ENCODE peak calls at places on chromosomes 7 and 10, in nine cellular contexts. One of them, this sample, is unnamed.

GRCh38 chr7:148803094-148803493 is 81.0 kb downstream of the EZH2 start:
- DNase-seq in iPS DF 6.9: no peak
- DNase-seq in IMR-90: no peak
- DNase-seq in colonic mucosa: no peak
- DNase-seq in mesendoderm: no peak
- DNase-seq in lower lobe of right lung: no peak
- DNase-seq in tibial nerve: no peak
- DNase-seq in SJCRH30: no peak
- DNase-seq in endodermal cell: no peak
- DNase-seq in this sample: no peak

GRCh38 chr10:132455986-132456847 is 59.2 kb downstream of the PWWP2B start:
- DNase-seq in iPS DF 6.9: no peak
- DNase-seq in IMR-90: no peak
- DNase-seq in colonic mucosa: no peak
- DNase-seq in mesendoderm: no peak
- DNase-seq in lower lobe of right lung: peak; percentile 44
- DNase-seq in tibial nerve: no peak
- DNase-seq in SJCRH30: no peak
- DNase-seq in endodermal cell: no peak
- DNase-seq in this sample: no peak

GRCh38 chr10:1253476-1254353 is 197.5 kb downstream of the WDR37 start:
- DNase-seq in iPS DF 6.9: no peak
- DNase-seq in IMR-90: no peak
- DNase-seq in colonic mucosa: no peak
- DNase-seq in mesendoderm: no peak
- DNase-seq in lower lobe of right lung: no peak
- DNase-seq in tibial nerve: no peak
- DNase-seq in SJCRH30: no peak
- DNase-seq in endodermal cell: peak; percentile 26
- DNase-seq in this sample: no peak

GRCh38 chr7:74269757-74270277 is 15.6 kb upstream of the RFC2 start:
- DNase-seq in iPS DF 6.9: peak; percentile 82
- DNase-seq in IMR-90: peak; percentile 74
- DNase-seq in colonic mucosa: peak; percentile 85
- DNase-seq in mesendoderm: peak; percentile 95
- DNase-seq in lower lobe of right lung: peak; percentile 58
- DNase-seq in tibial nerve: peak; percentile 28
- DNase-seq in SJCRH30: peak; percentile 95
- DNase-seq in endodermal cell: peak; percentile 95
- DNase-seq in this sample: peak; percentile 62

GRCh38 chr7:124072603-124073324 is 39.9 kb upstream of the TMEM229A start:
- DNase-seq in iPS DF 6.9: no peak
- DNase-seq in IMR-90: peak; percentile 90
- DNase-seq in colonic mucosa: no peak
- DNase-seq in mesendoderm: no peak
- DNase-seq in lower lobe of right lung: no peak
- DNase-seq in tibial nerve: no peak
- DNase-seq in SJCRH30: peak; percentile 88
- DNase-seq in endodermal cell: no peak
- DNase-seq in this sample: peak; percentile 43

GRCh38 chr10:110502851-110503301 is 5.2 kb downstream of the DUSP5 start:
- DNase-seq in iPS DF 6.9: no peak
- DNase-seq in IMR-90: peak; percentile 80
- DNase-seq in colonic mucosa: peak; percentile 60
- DNase-seq in mesendoderm: no peak
- DNase-seq in lower lobe of right lung: no peak
- DNase-seq in tibial nerve: peak; percentile 42
- DNase-seq in SJCRH30: no peak
- DNase-seq in endodermal cell: no peak
- DNase-seq in this sample: peak; percentile 38

GRCh38 chr7:100435401-100436304 is 644 bp downstream of the PPP1R35 start:
- DNase-seq in iPS DF 6.9: no peak
- DNase-seq in IMR-90: no peak
- DNase-seq in colonic mucosa: peak; percentile 54
- DNase-seq in mesendoderm: peak; percentile 54
- DNase-seq in lower lobe of right lung: peak; percentile 69
- DNase-seq in tibial nerve: no peak
- DNase-seq in SJCRH30: peak; percentile 50
- DNase-seq in endodermal cell: peak; percentile 77
- DNase-seq in this sample: no peak

GRCh38 chr10:102384606-102385429 is 10.7 kb upstream of the NFKB2 start:
- DNase-seq in iPS DF 6.9: no peak
- DNase-seq in IMR-90: peak; percentile 40
- DNase-seq in colonic mucosa: no peak
- DNase-seq in mesendoderm: no peak
- DNase-seq in lower lobe of right lung: no peak
- DNase-seq in tibial nerve: peak; percentile 33
- DNase-seq in SJCRH30: no peak
- DNase-seq in endodermal cell: no peak
- DNase-seq in this sample: no peak

GRCh38 chr7:126529254-126529653 is 723.5 kb downstream of the GRM8 start:
- DNase-seq in iPS DF 6.9: no peak
- DNase-seq in IMR-90: no peak
- DNase-seq in colonic mucosa: no peak
- DNase-seq in mesendoderm: no peak
- DNase-seq in lower lobe of right lung: no peak
- DNase-seq in tibial nerve: no peak
- DNase-seq in SJCRH30: no peak
- DNase-seq in endodermal cell: no peak
- DNase-seq in this sample: no peak

GRCh38 chr7:118079369-118079768 is 104.6 kb upstream of the LSM8 start:
- DNase-seq in iPS DF 6.9: no peak
- DNase-seq in IMR-90: peak; percentile 8
- DNase-seq in colonic mucosa: no peak
- DNase-seq in mesendoderm: no peak
- DNase-seq in lower lobe of right lung: no peak
- DNase-seq in tibial nerve: no peak
- DNase-seq in SJCRH30: no peak
- DNase-seq in endodermal cell: no peak
- DNase-seq in this sample: no peak

GRCh38 chr10:80194373-80195045 is 10.8 kb downstream of the ANXA11 start:
- DNase-seq in iPS DF 6.9: no peak
- DNase-seq in IMR-90: no peak
- DNase-seq in colonic mucosa: no peak
- DNase-seq in mesendoderm: peak; percentile 29
- DNase-seq in lower lobe of right lung: no peak
- DNase-seq in tibial nerve: no peak
- DNase-seq in SJCRH30: peak; percentile 69
- DNase-seq in endodermal cell: no peak
- DNase-seq in this sample: no peak

GRCh38 chr10:110413049-110413783 is 84.5 kb upstream of the DUSP5 start:
- DNase-seq in iPS DF 6.9: no peak
- DNase-seq in IMR-90: no peak
- DNase-seq in colonic mucosa: no peak
- DNase-seq in mesendoderm: no peak
- DNase-seq in lower lobe of right lung: no peak
- DNase-seq in tibial nerve: no peak
- DNase-seq in SJCRH30: no peak
- DNase-seq in endodermal cell: no peak
- DNase-seq in this sample: no peak

GRCh38 chr10:63522129-63522687 is 1.0 kb downstream of the REEP3 start:
- DNase-seq in iPS DF 6.9: no peak
- DNase-seq in IMR-90: peak; percentile 47
- DNase-seq in colonic mucosa: no peak
- DNase-seq in mesendoderm: no peak
- DNase-seq in lower lobe of right lung: no peak
- DNase-seq in tibial nerve: no peak
- DNase-seq in SJCRH30: no peak
- DNase-seq in endodermal cell: no peak
- DNase-seq in this sample: no peak

GRCh38 chr10:88565072-88565471 is 18.0 kb downstream of the RNLS start:
- DNase-seq in iPS DF 6.9: no peak
- DNase-seq in IMR-90: peak; percentile 61
- DNase-seq in colonic mucosa: no peak
- DNase-seq in mesendoderm: peak; percentile 13
- DNase-seq in lower lobe of right lung: no peak
- DNase-seq in tibial nerve: no peak
- DNase-seq in SJCRH30: peak; percentile 46
- DNase-seq in endodermal cell: no peak
- DNase-seq in this sample: no peak

GRCh38 chr10:34187201-34187600 is 627.9 kb downstream of the PARD3 start:
- DNase-seq in iPS DF 6.9: no peak
- DNase-seq in IMR-90: peak; percentile 13
- DNase-seq in colonic mucosa: no peak
- DNase-seq in mesendoderm: no peak
- DNase-seq in lower lobe of right lung: no peak
- DNase-seq in tibial nerve: no peak
- DNase-seq in SJCRH30: peak; percentile 66
- DNase-seq in endodermal cell: no peak
- DNase-seq in this sample: peak; percentile 86

GRCh38 chr10:34184901-34185386 is 630.2 kb downstream of the PARD3 start:
- DNase-seq in iPS DF 6.9: no peak
- DNase-seq in IMR-90: no peak
- DNase-seq in colonic mucosa: no peak
- DNase-seq in mesendoderm: no peak
- DNase-seq in lower lobe of right lung: no peak
- DNase-seq in tibial nerve: no peak
- DNase-seq in SJCRH30: no peak
- DNase-seq in endodermal cell: no peak
- DNase-seq in this sample: no peak

GRCh38 chr10:34188221-34188620 is 626.9 kb downstream of the PARD3 start:
- DNase-seq in iPS DF 6.9: no peak
- DNase-seq in IMR-90: no peak
- DNase-seq in colonic mucosa: no peak
- DNase-seq in mesendoderm: no peak
- DNase-seq in lower lobe of right lung: no peak
- DNase-seq in tibial nerve: no peak
- DNase-seq in SJCRH30: no peak
- DNase-seq in endodermal cell: no peak
- DNase-seq in this sample: peak; percentile 53

GRCh38 chr10:34186013-34186412 is 629.1 kb downstream of the PARD3 start:
- DNase-seq in iPS DF 6.9: no peak
- DNase-seq in IMR-90: no peak
- DNase-seq in colonic mucosa: no peak
- DNase-seq in mesendoderm: peak; percentile 69
- DNase-seq in lower lobe of right lung: no peak
- DNase-seq in tibial nerve: no peak
- DNase-seq in SJCRH30: no peak
- DNase-seq in endodermal cell: peak; percentile 71
- DNase-seq in this sample: no peak

GRCh38 chr10:34186740-34187139 is 628.4 kb downstream of the PARD3 start:
- DNase-seq in iPS DF 6.9: no peak
- DNase-seq in IMR-90: no peak
- DNase-seq in colonic mucosa: no peak
- DNase-seq in mesendoderm: peak; percentile 89
- DNase-seq in lower lobe of right lung: no peak
- DNase-seq in tibial nerve: no peak
- DNase-seq in SJCRH30: no peak
- DNase-seq in endodermal cell: peak; percentile 69
- DNase-seq in this sample: no peak
- H3K4me1 ChIP-seq in iPS DF 6.9: peaks cover 15% of the 10 kb centered on the region
- H3K4me1 ChIP-seq in IMR-90: peaks cover 3% of the 10 kb centered on the region
- H3K4me1 ChIP-seq in colonic mucosa: no peaks in the 10 kb centered on the region
- H3K4me1 ChIP-seq in mesendoderm: peaks cover 26% of the 10 kb centered on the region
- H3K4me1 ChIP-seq in lower lobe of right lung: peaks cover 21% of the 10 kb centered on the region
- H3K4me1 ChIP-seq in tibial nerve: peaks cover 16% of the 10 kb centered on the region
- H3K4me1 ChIP-seq in SJCRH30: peaks cover 54% of the 10 kb centered on the region
- H3K4me1 ChIP-seq in endodermal cell: peaks cover 17% of the 10 kb centered on the region
- H3K4me1 ChIP-seq in this sample: peaks cover 46% of the 10 kb centered on the region

DNA sequence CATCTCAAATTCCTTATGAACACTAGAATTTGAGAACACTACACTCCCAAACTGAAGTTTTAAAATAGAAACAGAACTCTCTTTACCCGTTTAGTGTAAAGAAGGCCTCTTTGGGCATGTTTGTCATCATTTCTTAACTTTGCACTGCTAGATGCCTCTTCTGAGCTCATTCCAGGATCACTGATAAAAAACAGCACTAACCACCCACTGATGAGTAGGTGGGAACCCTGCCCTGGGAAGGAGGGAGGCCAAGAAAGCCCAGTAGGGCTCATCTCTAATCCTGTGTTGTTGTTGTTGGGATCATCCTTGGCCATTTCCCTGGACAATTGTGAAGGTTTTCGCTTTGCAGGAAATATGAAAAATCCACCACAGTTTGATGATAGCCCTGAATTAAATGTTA is 68.2 kb downstream of the CUBN start:
- DNase-seq in iPS DF 6.9: no peak
- DNase-seq in IMR-90: peak; percentile 49
- DNase-seq in colonic mucosa: no peak
- DNase-seq in mesendoderm: peak; percentile 34
- DNase-seq in lower lobe of right lung: no peak
- DNase-seq in tibial nerve: no peak
- DNase-seq in SJCRH30: no peak
- DNase-seq in endodermal cell: no peak
- DNase-seq in this sample: no peak
- H3K27ac ChIP-seq in iPS DF 6.9: no peak overlapping the region
- H3K27ac ChIP-seq in IMR-90: peak overlapping the region; percentile 94
- H3K27ac ChIP-seq in colonic mucosa: no peak overlapping the region
- H3K27ac ChIP-seq in mesendoderm: no peak overlapping the region
- H3K27ac ChIP-seq in lower lobe of right lung: no peak overlapping the region
- H3K27ac ChIP-seq in tibial nerve: peak overlapping the region; percentile 88
- H3K27ac ChIP-seq in SJCRH30: peak overlapping the region; percentile 92
- H3K27ac ChIP-seq in endodermal cell: no peak overlapping the region
- H3K27ac ChIP-seq in this sample: peak overlapping the region; percentile 99

DNA sequence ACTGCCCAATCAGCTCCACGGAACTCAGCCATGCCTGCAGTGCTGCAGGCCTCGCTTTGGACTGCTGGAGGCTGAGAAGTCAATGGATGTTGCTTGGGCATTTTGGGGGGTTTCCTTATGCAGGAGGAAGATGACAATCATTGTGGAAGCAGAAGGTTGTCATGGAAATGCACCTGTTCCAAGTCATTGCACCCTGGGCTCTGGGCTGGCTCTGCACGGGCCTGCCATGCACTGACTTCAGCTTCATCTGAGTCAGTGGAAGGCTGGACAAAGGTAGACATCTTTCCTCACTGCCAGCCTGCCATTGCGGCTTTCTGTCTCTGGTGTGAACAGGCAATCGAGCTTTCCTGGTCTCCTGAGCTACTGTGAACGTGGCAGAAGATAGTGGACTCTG is 217.4 kb downstream of the RPS24 start:
- DNase-seq in iPS DF 6.9: no peak
- DNase-seq in IMR-90: no peak
- DNase-seq in colonic mucosa: no peak
- DNase-seq in mesendoderm: no peak
- DNase-seq in lower lobe of right lung: no peak
- DNase-seq in tibial nerve: no peak
- DNase-seq in SJCRH30: no peak
- DNase-seq in endodermal cell: no peak
- DNase-seq in this sample: no peak
- H3K4me1 ChIP-seq in iPS DF 6.9: no peaks in the 10 kb centered on the region
- H3K4me1 ChIP-seq in IMR-90: peaks cover 21% of the 10 kb centered on the region
- H3K4me1 ChIP-seq in colonic mucosa: no peaks in the 10 kb centered on the region
- H3K4me1 ChIP-seq in mesendoderm: no peaks in the 10 kb centered on the region
- H3K4me1 ChIP-seq in lower lobe of right lung: peaks cover 5% of the 10 kb centered on the region
- H3K4me1 ChIP-seq in tibial nerve: no peaks in the 10 kb centered on the region
- H3K4me1 ChIP-seq in SJCRH30: peaks cover 2% of the 10 kb centered on the region
- H3K4me1 ChIP-seq in endodermal cell: no peaks in the 10 kb centered on the region
- H3K4me1 ChIP-seq in this sample: peaks cover 37% of the 10 kb centered on the region

DNA sequence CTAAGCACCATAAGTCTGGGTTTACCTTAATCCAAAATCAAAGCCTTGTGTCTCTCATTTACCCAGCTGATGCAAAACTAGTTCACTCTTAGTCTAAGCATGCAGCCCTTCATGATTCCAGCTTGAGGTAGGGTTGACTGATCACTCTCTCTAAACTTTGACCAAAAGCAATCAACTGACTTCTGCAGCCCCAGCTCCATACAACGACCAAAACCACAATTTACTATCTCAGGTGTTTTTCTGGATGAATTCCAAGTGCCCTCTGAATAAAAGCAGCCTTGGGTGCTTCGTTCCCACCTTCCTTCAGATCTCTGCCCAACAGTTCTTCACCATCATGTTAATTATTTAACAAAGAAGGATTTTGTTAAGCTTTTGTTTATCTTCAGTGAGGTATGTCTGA is 62.6 kb downstream of the CCDC6 start:
- DNase-seq in iPS DF 6.9: no peak
- DNase-seq in IMR-90: no peak
- DNase-seq in colonic mucosa: no peak
- DNase-seq in mesendoderm: no peak
- DNase-seq in lower lobe of right lung: no peak
- DNase-seq in tibial nerve: no peak
- DNase-seq in SJCRH30: no peak
- DNase-seq in endodermal cell: no peak
- DNase-seq in this sample: no peak
- H3K27ac ChIP-seq in iPS DF 6.9: no peak overlapping the region
- H3K27ac ChIP-seq in IMR-90: no peak overlapping the region
- H3K27ac ChIP-seq in colonic mucosa: no peak overlapping the region
- H3K27ac ChIP-seq in mesendoderm: no peak overlapping the region
- H3K27ac ChIP-seq in lower lobe of right lung: no peak overlapping the region
- H3K27ac ChIP-seq in tibial nerve: no peak overlapping the region
- H3K27ac ChIP-seq in SJCRH30: no peak overlapping the region
- H3K27ac ChIP-seq in endodermal cell: no peak overlapping the region
- H3K27ac ChIP-seq in this sample: no peak overlapping the region

This sample was measured in SJSA1.